ENCODE peak calls at places on chromosomes 6 and 20, in seven cellular contexts. W is hepatocyte, G is heart left ventricle, V is spleen, U is tibial artery, H is fibroblast of mammary gland, N is B cell. O is an unnamed sample.

GRCh38 chr6:108968746-108969316 is 120.6 kb downstream of the ARMC2 start:
- DNase-seq in W (no peak), G (no peak), V (no peak), U (no peak), H (no peak), N (no peak), O (no peak)

GRCh38 chr6:95917034-95917433 is 98.7 kb upstream of the FUT9 start:
- DNase-seq in W (no peak), G (no peak), V (no peak), U (no peak), H (no peak), N (no peak), O (peak)

GRCh38 chr6:84103029-84103428 is 69.5 kb downstream of the MRAP2 start:
- DNase-seq in W (no peak), G (no peak), V (no peak), U (no peak), H (peak), N (no peak), O (no peak)

GRCh38 chr6:136889271-136890193 is 32.6 kb upstream of the SLC35D3 start:
- DNase-seq in W (no peak), G (no peak), V (no peak), U (no peak), H (no peak), N (no peak), O (peak)

GRCh38 chr6:42349753-42350573 is 101.8 kb downstream of the TRERF1 start:
- DNase-seq in W (peak), G (no peak), V (no peak), U (no peak), H (peak), N (no peak), O (no peak)

GRCh38 chr6:33217681-33218080 is 9.4 kb downstream of the RING1 start:
- DNase-seq in W (no peak), G (no peak), V (no peak), U (peak), H (no peak), N (no peak), O (no peak)

GRCh38 chr6:37496951-37497885 is 2.5 kb downstream of the CCDC167 start:
- DNase-seq in W (no peak), G (no peak), V (no peak), U (no peak), H (no peak), N (no peak), O (no peak)

GRCh38 chr6:38656896-38657295 is 17.2 kb upstream of the BTBD9 start:
- DNase-seq in W (no peak), G (no peak), V (no peak), U (no peak), H (no peak), N (no peak), O (no peak)

GRCh38 chr6:105573556-105573955 is 170.7 kb upstream of the PREP start:
- DNase-seq in W (no peak), G (no peak), V (no peak), U (no peak), H (peak), N (no peak), O (no peak)

GRCh38 chr20:5153612-5154542 is 27.1 kb downstream of the CDS2 start:
- DNase-seq in W (no peak), G (no peak), V (no peak), U (no peak), H (peak), N (no peak), O (no peak)

GRCh38 chr6:139429559-139430150 is 55.2 kb upstream of the CITED2 start:
- DNase-seq in W (no peak), G (no peak), V (no peak), U (no peak), H (no peak), N (no peak), O (no peak)

GRCh38 chr20:22773326-22773725 is 189.0 kb upstream of the FOXA2 start:
- DNase-seq in W (peak), G (no peak), V (no peak), U (no peak), H (no peak), N (no peak), O (no peak)

GRCh38 chr6:51559059-51559458 is 528.4 kb downstream of the PKHD1 start:
- DNase-seq in W (peak), G (no peak), V (no peak), U (no peak), H (no peak), N (no peak), O (no peak)

GRCh38 chr6:14026831-14027539 is 90.6 kb upstream of the CD83 start:
- DNase-seq in W (no peak), G (no peak), V (no peak), U (no peak), H (peak), N (no peak), O (no peak)

GRCh38 chr6:149566372-149567193 is at the start of gene GINM1:
- DNase-seq in W (peak), G (peak), V (peak), U (peak), H (no peak), N (peak), O (no peak)

GRCh38 chr6:87714093-87714809 is 12.2 kb upstream of the AKIRIN2 start:
- DNase-seq in W (no peak), G (no peak), V (no peak), U (no peak), H (peak), N (no peak), O (peak)

GRCh38 chr6:85468326-85468725 is 18.4 kb downstream of the NT5E start:
- DNase-seq in W (no peak), G (no peak), V (no peak), U (no peak), H (peak), N (no peak), O (no peak)

GRCh38 chr20:18506744-18507143 is 996 bp upstream of the SEC23B start:
- DNase-seq in W (peak), G (no peak), V (no peak), U (no peak), H (no peak), N (no peak), O (no peak)

GRCh38 chr20:17442588-17442987 is 88.6 kb downstream of the BFSP1 start:
- DNase-seq in W (no peak), G (no peak), V (no peak), U (no peak), H (peak), N (no peak), O (no peak)

GRCh38 chr20:40279390-40279789 is 409.6 kb downstream of the MAFB start:
- DNase-seq in W (peak), G (peak), V (no peak), U (peak), H (peak), N (no peak), O (no peak)

GRCh38 chr6:4404410-4404809 is 269.0 kb upstream of the ECI2 start:
- DNase-seq in W (no peak), G (no peak), V (no peak), U (no peak), H (no peak), N (no peak), O (no peak)

GRCh38 chr20:19944772-19945459 is 72.2 kb upstream of the NAA20 start:
- DNase-seq in W (no peak), G (no peak), V (no peak), U (no peak), H (peak), N (no peak), O (peak)

GRCh38 chr20:23061713-23062561 is 12.5 kb upstream of the THBD start:
- DNase-seq in W (peak), G (peak), V (no peak), U (peak), H (peak), N (no peak), O (no peak)

GRCh38 chr6:43943099-43943766 is 173.2 kb downstream of the VEGFA start:
- DNase-seq in W (no peak), G (no peak), V (peak), U (peak), H (no peak), N (no peak), O (no peak)

GRCh38 chr6:115004982-115005381 is 662.2 kb upstream of the HS3ST5 start:
- DNase-seq in W (no peak), G (no peak), V (no peak), U (no peak), H (no peak), N (no peak), O (no peak)

GRCh38 chr20:57680934-57681914 is 28.6 kb downstream of the PMEPA1 start:
- DNase-seq in W (no peak), G (no peak), V (peak), U (no peak), H (no peak), N (peak), O (no peak)
- TF ChIP-seq CTCF in W (no peak), G (no peak), V (no peak), U (no peak), H (no peak), N (peak), O (no peak)

DNA sequence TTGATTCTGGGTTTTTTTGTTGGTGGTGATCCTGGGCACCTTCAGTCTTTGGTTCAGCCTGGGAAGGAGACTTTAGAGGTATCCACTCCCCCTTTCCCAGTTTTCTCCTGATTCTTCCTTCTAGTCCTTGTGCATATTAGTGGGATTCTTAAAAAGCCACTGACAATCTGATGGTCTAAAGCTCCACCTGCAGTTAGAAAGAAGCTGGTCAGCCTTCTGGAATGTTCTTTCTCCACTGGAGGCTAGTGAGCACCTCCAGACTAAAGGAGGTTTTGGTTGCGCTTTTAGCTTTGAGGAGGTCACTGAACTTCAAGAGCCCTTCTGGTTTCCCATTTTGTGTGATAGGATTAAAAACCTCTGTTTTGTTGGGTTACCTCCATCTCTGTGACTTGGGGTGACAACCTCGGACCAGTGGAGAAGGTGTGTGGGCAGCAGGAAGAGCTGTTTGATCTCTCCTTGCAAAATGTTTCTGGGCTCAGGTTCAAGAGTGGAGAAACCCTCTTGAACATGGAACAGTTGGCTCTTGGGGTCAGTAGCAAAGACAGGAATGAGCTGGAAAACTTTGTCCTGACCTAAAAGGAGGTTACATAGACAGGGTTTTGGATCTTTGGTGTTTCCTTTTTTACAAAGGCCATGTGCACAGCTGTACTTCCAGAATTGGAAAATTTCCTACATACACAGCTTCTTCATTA is 29.0 kb downstream of the JARID2 start:
- DNase-seq in W (no peak), G (no peak), V (no peak), U (no peak), H (peak), N (no peak), O (no peak)
- TF ChIP-seq CTCF in W (peak), G (no peak), V (no peak), U (peak), H (peak), N (no peak), O (peak)

GRCh38 chr20:37390503-37390890 is 44.6 kb downstream of the SRC start:
- DNase-seq in W (no peak), G (no peak), V (peak), U (peak), H (no peak), N (no peak), O (no peak)

GRCh38 chr20:37390891-37391525 is 45.1 kb downstream of the SRC start:
- DNase-seq in W (no peak), G (no peak), V (peak), U (no peak), H (no peak), N (peak), O (no peak)

GRCh38 chr20:37393196-37393862 is 47.4 kb downstream of the SRC start:
- DNase-seq in W (no peak), G (no peak), V (peak), U (no peak), H (no peak), N (peak), O (no peak)

GRCh38 chr20:37393863-37394542 is 48.1 kb downstream of the SRC start:
- DNase-seq in W (no peak), G (no peak), V (peak), U (no peak), H (no peak), N (peak), O (no peak)

GRCh38 chr20:37392441-37393195 is 46.7 kb downstream of the SRC start:
- DNase-seq in W (no peak), G (no peak), V (peak), U (no peak), H (no peak), N (peak), O (no peak)
- TF ChIP-seq CTCF in W (peak), G (no peak), V (no peak), U (no peak), H (peak), N (peak), O (peak)

GRCh38 chr6:145756170-145756662 is 20.9 kb upstream of the EPM2A start:
- DNase-seq in W (peak), G (no peak), V (no peak), U (peak), H (peak), N (no peak), O (peak)

GRCh38 chr6:145758086-145758485 is 22.8 kb upstream of the EPM2A start:
- DNase-seq in W (no peak), G (no peak), V (no peak), U (no peak), H (no peak), N (no peak), O (no peak)

GRCh38 chr6:145763742-145764141 is 28.4 kb upstream of the EPM2A start:
- DNase-seq in W (no peak), G (no peak), V (no peak), U (no peak), H (no peak), N (no peak), O (no peak)

GRCh38 chr6:145755682-145756081 is 20.4 kb upstream of the EPM2A start:
- DNase-seq in W (no peak), G (no peak), V (no peak), U (no peak), H (no peak), N (no peak), O (no peak)

GRCh38 chr6:145761584-145761983 is 26.3 kb upstream of the EPM2A start:
- DNase-seq in W (no peak), G (no peak), V (no peak), U (no peak), H (no peak), N (no peak), O (no peak)
- TF ChIP-seq CTCF in W (no peak), G (no peak), V (no peak), U (no peak), H (no peak), N (no peak), O (no peak)

DNA sequence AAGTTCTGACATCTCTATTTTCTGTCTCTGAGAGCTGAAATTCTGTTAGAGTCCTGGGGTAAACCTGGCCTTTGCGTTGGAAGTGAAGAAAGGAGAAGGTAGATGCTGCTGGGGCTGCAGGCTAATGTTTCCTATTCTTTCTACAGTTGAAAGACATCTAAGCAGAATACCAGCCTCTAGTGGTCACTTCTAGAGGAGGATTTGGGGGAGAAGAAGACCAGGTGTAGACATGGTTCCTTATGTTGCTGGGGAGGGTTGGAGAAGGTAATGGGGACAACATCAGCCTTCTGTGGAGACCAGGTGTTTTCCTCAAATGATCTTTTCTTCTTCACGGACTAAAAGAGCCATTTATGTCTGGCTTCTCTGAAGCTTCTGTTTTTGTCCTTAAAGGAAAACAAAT is 62.6 kb downstream of the BTBD3 start:
- DNase-seq in W (no peak), G (no peak), V (no peak), U (no peak), H (no peak), N (no peak), O (no peak)
- TF ChIP-seq CTCF in W (no peak), G (no peak), V (no peak), U (no peak), H (no peak), N (no peak), O (no peak)

DNA sequence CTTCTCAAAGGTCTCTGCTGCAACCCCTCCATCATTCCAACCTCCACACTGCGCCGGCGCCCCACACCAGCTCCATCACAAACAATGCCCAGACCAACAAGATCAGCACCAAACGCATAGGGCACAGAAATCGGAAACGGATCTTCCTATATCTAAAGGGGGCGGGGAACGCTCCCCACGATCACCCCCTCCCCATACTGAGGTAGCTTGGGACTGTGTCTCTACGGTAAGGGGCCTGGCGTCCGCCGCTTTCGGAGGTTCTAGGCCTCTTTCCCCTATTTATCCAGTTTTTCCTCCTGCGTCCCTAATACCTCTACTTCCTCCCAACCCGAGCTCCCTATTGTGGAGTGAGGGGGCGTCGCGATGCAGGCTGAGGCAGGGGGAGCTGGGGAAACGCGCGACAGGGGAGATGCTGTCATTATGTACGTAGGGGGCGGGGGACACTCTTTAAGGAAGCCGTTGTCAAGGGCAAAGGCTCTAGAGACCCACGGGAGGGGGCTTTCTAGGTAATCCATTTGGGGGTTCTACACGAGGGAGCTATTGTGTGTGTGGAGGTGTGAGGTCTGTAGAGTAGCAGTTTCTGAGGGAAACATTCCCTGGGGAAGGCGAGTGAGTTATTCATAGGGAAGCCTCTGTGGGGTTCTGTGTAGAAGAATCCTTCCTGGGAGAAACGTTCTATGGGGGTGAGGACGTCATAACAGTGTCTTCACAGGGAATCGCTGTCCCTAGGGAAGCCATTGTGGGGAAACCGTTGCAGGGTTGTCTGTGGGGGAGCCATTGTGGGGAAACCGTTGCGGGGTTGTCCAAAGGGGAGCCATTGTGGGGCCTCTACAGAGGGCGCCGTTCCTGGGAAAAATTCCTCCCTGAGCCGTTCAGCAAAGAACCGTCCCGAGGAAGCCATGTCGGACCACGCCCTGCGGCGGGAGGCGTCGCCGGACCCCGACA is 716 bp downstream of the DNAAF9 start:
- DNase-seq in W (peak), G (peak), V (peak), U (peak), H (peak), N (peak), O (no peak)
- TF ChIP-seq CTCF in W (no peak), G (peak), V (no peak), U (no peak), H (no peak), N (no peak), O (no peak)

DNA sequence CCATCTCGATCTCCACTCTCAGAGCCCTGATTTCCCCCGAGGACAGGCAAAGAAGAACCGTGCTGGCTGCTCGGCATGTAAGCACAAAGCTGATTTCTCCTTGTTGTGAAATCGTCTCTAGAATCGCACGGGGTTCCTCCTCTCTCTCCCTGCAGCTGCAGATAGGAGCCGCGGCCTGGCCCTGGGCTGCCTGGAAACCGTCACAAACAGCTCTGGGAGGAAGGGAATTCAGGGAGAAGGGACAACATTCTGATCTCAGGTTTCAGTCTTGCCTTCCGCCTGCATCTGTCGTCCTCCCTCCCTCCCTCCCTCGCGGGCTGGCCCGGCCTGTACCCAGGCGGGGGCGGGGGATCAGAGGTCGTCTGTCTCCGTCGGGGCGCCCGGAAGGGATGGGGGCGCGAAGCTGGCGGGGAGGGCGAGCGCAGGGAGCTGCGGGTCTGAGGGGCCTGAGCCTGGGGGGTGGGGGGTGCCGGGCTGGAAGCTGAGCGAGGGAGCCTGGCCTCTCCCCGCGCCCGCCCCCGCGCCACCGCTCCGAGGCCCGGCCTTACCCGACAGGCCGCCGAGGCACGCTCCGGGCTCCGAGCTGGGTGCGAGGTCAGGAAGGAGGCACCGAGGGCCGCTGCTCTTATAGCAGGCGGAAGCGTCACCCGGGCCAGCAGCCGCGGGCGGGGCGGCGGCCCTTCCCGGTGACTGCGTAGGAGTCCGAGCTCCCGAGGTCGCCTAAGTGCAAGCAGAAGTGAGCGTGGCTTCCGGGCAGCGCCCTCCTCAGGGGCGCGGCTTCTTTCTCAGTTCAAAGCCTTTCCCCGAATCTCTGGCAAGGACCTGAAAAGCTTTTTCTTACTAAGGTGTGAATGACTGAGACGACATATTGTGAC is at the start of gene SERPINB1:
- DNase-seq in W (peak), G (peak), V (peak), U (peak), H (peak), N (peak), O (peak)
- TF ChIP-seq CTCF in W (peak), G (peak), V (no peak), U (no peak), H (no peak), N (no peak), O (no peak)

O was measured in retinal pigment epithelial cell.